ENCODE peak calls at places on chromosomes 5 and 9, in seven cellular contexts. One of them, this sample, is unnamed.

GRCh38 chr5:170795154-170795553 is 11.6 kb downstream of the GABRP start:
- DNase-seq in GM23338: no peak
- DNase-seq in neuronal stem cell: no peak
- DNase-seq in IMR-90: no peak
- DNase-seq in PC-9: no peak
- DNase-seq in fibroblast of lung: no peak
- DNase-seq in PC-3: no peak
- DNase-seq in this sample: no peak

GRCh38 chr5:170333161-170333909 is 35.8 kb upstream of the LCP2 start:
- DNase-seq in GM23338: peak; percentile 85
- DNase-seq in neuronal stem cell: peak; percentile 18
- DNase-seq in IMR-90: no peak
- DNase-seq in PC-9: no peak
- DNase-seq in fibroblast of lung: no peak
- DNase-seq in PC-3: no peak
- DNase-seq in this sample: peak; percentile 50

GRCh38 chr5:1536298-1537165 is 12.8 kb upstream of the LPCAT1 start:
- DNase-seq in GM23338: no peak
- DNase-seq in neuronal stem cell: no peak
- DNase-seq in IMR-90: peak; percentile 20
- DNase-seq in PC-9: no peak
- DNase-seq in fibroblast of lung: no peak
- DNase-seq in PC-3: no peak
- DNase-seq in this sample: no peak

GRCh38 chr5:104998572-104998971 is 1436.0 kb upstream of the NUDT12 start:
- DNase-seq in GM23338: no peak
- DNase-seq in neuronal stem cell: no peak
- DNase-seq in IMR-90: no peak
- DNase-seq in PC-9: no peak
- DNase-seq in fibroblast of lung: no peak
- DNase-seq in PC-3: peak; percentile 65
- DNase-seq in this sample: no peak

GRCh38 chr5:55855509-55855908 is 4.4 kb downstream of the IL31RA start:
- DNase-seq in GM23338: peak; percentile 46
- DNase-seq in neuronal stem cell: no peak
- DNase-seq in IMR-90: peak; percentile 16
- DNase-seq in PC-9: no peak
- DNase-seq in fibroblast of lung: peak; percentile 17
- DNase-seq in PC-3: no peak
- DNase-seq in this sample: no peak

GRCh38 chr9:119963798-119964372 is 594.6 kb upstream of the BRINP1 start:
- DNase-seq in GM23338: peak; percentile 95
- DNase-seq in neuronal stem cell: peak; percentile 78
- DNase-seq in IMR-90: peak; percentile 89
- DNase-seq in PC-9: peak; percentile 46
- DNase-seq in fibroblast of lung: peak; percentile 98
- DNase-seq in PC-3: peak; percentile 40
- DNase-seq in this sample: peak; percentile 74

GRCh38 chr9:110622368-110622767 is 42.8 kb upstream of the SVEP1 start:
- DNase-seq in GM23338: no peak
- DNase-seq in neuronal stem cell: no peak
- DNase-seq in IMR-90: no peak
- DNase-seq in PC-9: no peak
- DNase-seq in fibroblast of lung: no peak
- DNase-seq in PC-3: no peak
- DNase-seq in this sample: no peak

GRCh38 chr5:15013654-15014463 is 142.3 kb upstream of the ANKH start:
- DNase-seq in GM23338: peak; percentile 88
- DNase-seq in neuronal stem cell: peak; percentile 36
- DNase-seq in IMR-90: peak; percentile 80
- DNase-seq in PC-9: peak; percentile 30
- DNase-seq in fibroblast of lung: peak; percentile 70
- DNase-seq in PC-3: peak; percentile 93
- DNase-seq in this sample: peak; percentile 54

GRCh38 chr5:177382423-177383029 is 1.7 kb upstream of the SLC34A1 start:
- DNase-seq in GM23338: peak; percentile 80
- DNase-seq in neuronal stem cell: no peak
- DNase-seq in IMR-90: peak; percentile 18
- DNase-seq in PC-9: no peak
- DNase-seq in fibroblast of lung: no peak
- DNase-seq in PC-3: peak; percentile 33
- DNase-seq in this sample: no peak

GRCh38 chr5:66074891-66075290 is 69.2 kb upstream of the SREK1 start:
- DNase-seq in GM23338: no peak
- DNase-seq in neuronal stem cell: no peak
- DNase-seq in IMR-90: no peak
- DNase-seq in PC-9: no peak
- DNase-seq in fibroblast of lung: no peak
- DNase-seq in PC-3: no peak
- DNase-seq in this sample: no peak

GRCh38 chr5:170773031-170773985 is 10.2 kb upstream of the GABRP start:
- DNase-seq in GM23338: peak; percentile 32
- DNase-seq in neuronal stem cell: no peak
- DNase-seq in IMR-90: no peak
- DNase-seq in PC-9: peak; percentile 63
- DNase-seq in fibroblast of lung: no peak
- DNase-seq in PC-3: no peak
- DNase-seq in this sample: no peak

GRCh38 chr9:111458139-111459009 is 25.8 kb downstream of the ECPAS start:
- DNase-seq in GM23338: no peak
- DNase-seq in neuronal stem cell: no peak
- DNase-seq in IMR-90: peak; percentile 6
- DNase-seq in PC-9: no peak
- DNase-seq in fibroblast of lung: no peak
- DNase-seq in PC-3: no peak
- DNase-seq in this sample: no peak

GRCh38 chr9:74220327-74220726 is 276.8 kb upstream of the RORB start:
- DNase-seq in GM23338: peak; percentile 33
- DNase-seq in neuronal stem cell: no peak
- DNase-seq in IMR-90: no peak
- DNase-seq in PC-9: no peak
- DNase-seq in fibroblast of lung: no peak
- DNase-seq in PC-3: no peak
- DNase-seq in this sample: no peak

GRCh38 chr9:38026021-38026809 is 42.8 kb downstream of the SHB start:
- DNase-seq in GM23338: peak; percentile 70
- DNase-seq in neuronal stem cell: no peak
- DNase-seq in IMR-90: peak; percentile 98
- DNase-seq in PC-9: peak; percentile 61
- DNase-seq in fibroblast of lung: peak; percentile 98
- DNase-seq in PC-3: peak; percentile 82
- DNase-seq in this sample: peak; percentile 90

GRCh38 chr9:135479469-135480052 is at the start of gene PPP1R26:
- DNase-seq in GM23338: peak; percentile 35
- DNase-seq in neuronal stem cell: peak; percentile 31
- DNase-seq in IMR-90: no peak
- DNase-seq in PC-9: peak; percentile 67
- DNase-seq in fibroblast of lung: no peak
- DNase-seq in PC-3: peak; percentile 35
- DNase-seq in this sample: no peak

GRCh38 chr5:98997000-98997399 is 68.2 kb upstream of the CHD1 start:
- DNase-seq in GM23338: no peak
- DNase-seq in neuronal stem cell: no peak
- DNase-seq in IMR-90: peak; percentile 29
- DNase-seq in PC-9: no peak
- DNase-seq in fibroblast of lung: peak; percentile 54
- DNase-seq in PC-3: peak; percentile 16
- DNase-seq in this sample: no peak

GRCh38 chr5:119269061-119269579 is 86.7 kb upstream of the TNFAIP8 start:
- DNase-seq in GM23338: peak; percentile 68
- DNase-seq in neuronal stem cell: peak; percentile 33
- DNase-seq in IMR-90: peak; percentile 35
- DNase-seq in PC-9: peak; percentile 24
- DNase-seq in fibroblast of lung: peak; percentile 42
- DNase-seq in PC-3: peak; percentile 38
- DNase-seq in this sample: peak; percentile 50

GRCh38 chr5:53442946-53443345 is 37.5 kb upstream of the FST start:
- DNase-seq in GM23338: no peak
- DNase-seq in neuronal stem cell: no peak
- DNase-seq in IMR-90: no peak
- DNase-seq in PC-9: no peak
- DNase-seq in fibroblast of lung: no peak
- DNase-seq in PC-3: no peak
- DNase-seq in this sample: no peak

GRCh38 chr5:154765396-154765925 is 10.3 kb downstream of the LARP1 start:
- DNase-seq in GM23338: no peak
- DNase-seq in neuronal stem cell: no peak
- DNase-seq in IMR-90: no peak
- DNase-seq in PC-9: no peak
- DNase-seq in fibroblast of lung: no peak
- DNase-seq in PC-3: no peak
- DNase-seq in this sample: no peak

GRCh38 chr5:154768207-154768606 is 13.0 kb downstream of the LARP1 start:
- DNase-seq in GM23338: no peak
- DNase-seq in neuronal stem cell: no peak
- DNase-seq in IMR-90: no peak
- DNase-seq in PC-9: no peak
- DNase-seq in fibroblast of lung: no peak
- DNase-seq in PC-3: no peak
- DNase-seq in this sample: no peak

GRCh38 chr5:154764967-154765366 is 9.8 kb downstream of the LARP1 start:
- DNase-seq in GM23338: no peak
- DNase-seq in neuronal stem cell: no peak
- DNase-seq in IMR-90: no peak
- DNase-seq in PC-9: no peak
- DNase-seq in fibroblast of lung: no peak
- DNase-seq in PC-3: no peak
- DNase-seq in this sample: no peak

GRCh38 chr5:154767537-154767936 is 12.4 kb downstream of the LARP1 start:
- DNase-seq in GM23338: no peak
- DNase-seq in neuronal stem cell: no peak
- DNase-seq in IMR-90: no peak
- DNase-seq in PC-9: no peak
- DNase-seq in fibroblast of lung: no peak
- DNase-seq in PC-3: no peak
- DNase-seq in this sample: no peak

GRCh38 chr5:154766558-154767281 is 11.5 kb downstream of the LARP1 start:
- DNase-seq in GM23338: no peak
- DNase-seq in neuronal stem cell: no peak
- DNase-seq in IMR-90: no peak
- DNase-seq in PC-9: no peak
- DNase-seq in fibroblast of lung: no peak
- DNase-seq in PC-3: no peak
- DNase-seq in this sample: no peak
- H3K4me2 ChIP-seq in GM23338: peak overlapping the region; percentile 36
- H3K4me2 ChIP-seq in neuronal stem cell: no peak overlapping the region
- H3K4me2 ChIP-seq in IMR-90: no peak overlapping the region
- H3K4me2 ChIP-seq in PC-9: no peak overlapping the region
- H3K4me2 ChIP-seq in fibroblast of lung: no peak overlapping the region
- H3K4me2 ChIP-seq in PC-3: no peak overlapping the region
- H3K4me2 ChIP-seq in this sample: no peak overlapping the region

GRCh38 chr5:96235008-96235910 is 197.8 kb downstream of the PCSK1 start:
- DNase-seq in GM23338: no peak
- DNase-seq in neuronal stem cell: no peak
- DNase-seq in IMR-90: peak; percentile 30
- DNase-seq in PC-9: no peak
- DNase-seq in fibroblast of lung: peak; percentile 78
- DNase-seq in PC-3: no peak
- DNase-seq in this sample: no peak
- H3K4me3 ChIP-seq in GM23338: no peak overlapping the region
- H3K4me3 ChIP-seq in neuronal stem cell: no peak overlapping the region
- H3K4me3 ChIP-seq in IMR-90: no peak overlapping the region
- H3K4me3 ChIP-seq in PC-9: no peak overlapping the region
- H3K4me3 ChIP-seq in fibroblast of lung: no peak overlapping the region
- H3K4me3 ChIP-seq in PC-3: no peak overlapping the region
- H3K4me3 ChIP-seq in this sample: no peak overlapping the region

GRCh38 chr5:57989378-57989777 is 470.5 kb downstream of the PLK2 start:
- DNase-seq in GM23338: no peak
- DNase-seq in neuronal stem cell: no peak
- DNase-seq in IMR-90: peak; percentile 56
- DNase-seq in PC-9: peak; percentile 5
- DNase-seq in fibroblast of lung: peak; percentile 59
- DNase-seq in PC-3: peak; percentile 68
- DNase-seq in this sample: peak; percentile 61
- H3K4me2 ChIP-seq in GM23338: no peak overlapping the region
- H3K4me2 ChIP-seq in neuronal stem cell: no peak overlapping the region
- H3K4me2 ChIP-seq in IMR-90: no peak overlapping the region
- H3K4me2 ChIP-seq in PC-9: peak overlapping the region; percentile 43
- H3K4me2 ChIP-seq in fibroblast of lung: no peak overlapping the region
- H3K4me2 ChIP-seq in PC-3: peak overlapping the region; percentile 62
- H3K4me2 ChIP-seq in this sample: peak overlapping the region; percentile 61

GRCh38 chr5:96001262-96001661 is 39.6 kb upstream of the ELL2 start:
- DNase-seq in GM23338: peak; percentile 8
- DNase-seq in neuronal stem cell: no peak
- DNase-seq in IMR-90: peak; percentile 43
- DNase-seq in PC-9: no peak
- DNase-seq in fibroblast of lung: peak; percentile 62
- DNase-seq in PC-3: no peak
- DNase-seq in this sample: no peak

GRCh38 chr5:96006291-96006690 is 44.6 kb upstream of the ELL2 start:
- DNase-seq in GM23338: no peak
- DNase-seq in neuronal stem cell: no peak
- DNase-seq in IMR-90: no peak
- DNase-seq in PC-9: no peak
- DNase-seq in fibroblast of lung: no peak
- DNase-seq in PC-3: no peak
- DNase-seq in this sample: peak; percentile 55

GRCh38 chr5:96007051-96007450 is 45.4 kb upstream of the ELL2 start:
- DNase-seq in GM23338: no peak
- DNase-seq in neuronal stem cell: no peak
- DNase-seq in IMR-90: no peak
- DNase-seq in PC-9: no peak
- DNase-seq in fibroblast of lung: no peak
- DNase-seq in PC-3: no peak
- DNase-seq in this sample: no peak

GRCh38 chr5:96004087-96004486 is 42.4 kb upstream of the ELL2 start:
- DNase-seq in GM23338: no peak
- DNase-seq in neuronal stem cell: no peak
- DNase-seq in IMR-90: no peak
- DNase-seq in PC-9: no peak
- DNase-seq in fibroblast of lung: no peak
- DNase-seq in PC-3: no peak
- DNase-seq in this sample: no peak

DNA sequence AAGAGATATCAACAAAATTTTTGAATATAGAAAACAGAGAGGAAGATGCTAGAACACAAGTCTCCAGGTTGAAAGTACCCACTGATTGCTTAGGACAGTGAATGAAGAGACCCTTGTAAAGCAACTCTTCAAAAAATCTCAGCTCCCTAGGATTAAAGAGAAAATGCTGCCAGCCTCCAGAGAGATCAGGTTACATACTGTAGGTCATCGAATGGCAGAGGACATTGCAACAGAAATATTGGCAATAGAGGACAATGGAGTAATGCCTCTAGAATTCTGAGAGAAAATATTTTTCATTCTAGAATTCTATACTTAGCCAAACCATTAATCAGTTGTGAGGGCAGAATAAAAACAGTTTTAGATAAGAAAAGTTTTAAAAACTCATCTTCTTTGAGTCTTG is 43.1 kb upstream of the ELL2 start:
- DNase-seq in GM23338: no peak
- DNase-seq in neuronal stem cell: no peak
- DNase-seq in IMR-90: no peak
- DNase-seq in PC-9: no peak
- DNase-seq in fibroblast of lung: no peak
- DNase-seq in PC-3: no peak
- DNase-seq in this sample: no peak
- H3K4me3 ChIP-seq in GM23338: no peak overlapping the region
- H3K4me3 ChIP-seq in neuronal stem cell: no peak overlapping the region
- H3K4me3 ChIP-seq in IMR-90: no peak overlapping the region
- H3K4me3 ChIP-seq in PC-9: no peak overlapping the region
- H3K4me3 ChIP-seq in fibroblast of lung: no peak overlapping the region
- H3K4me3 ChIP-seq in PC-3: no peak overlapping the region
- H3K4me3 ChIP-seq in this sample: no peak overlapping the region

This sample was measured in mammary epithelial cell.